ENCODE peak calls at places on chromosomes 1 and 21, in seven cellular contexts. F is psoas muscle, P is NCI-H1105, V is caudate nucleus, Q is HuH-7, L is GM03348, K is NCI-H1436. J is an unnamed sample.

GRCh38 chr1:91765880-91766443 is 120.0 kb downstream of the TGFBR3 start:
- DNase-seq in F (no peak), P (no peak), V (no peak), Q (no peak), L (no peak), K (no peak), J (no peak)

GRCh38 chr1:6247651-6248050 is 3.7 kb downstream of the HES3 start:
- DNase-seq in F (peak), P (no peak), V (no peak), Q (no peak), L (no peak), K (no peak), J (no peak)

GRCh38 chr1:214296860-214297699 is 16.1 kb downstream of the SMYD2 start:
- DNase-seq in F (no peak), P (no peak), V (no peak), Q (no peak), L (peak), K (no peak), J (no peak)

GRCh38 chr1:173355281-173356031 is 121.7 kb upstream of the PRDX6 start:
- DNase-seq in F (no peak), P (no peak), V (no peak), Q (no peak), L (no peak), K (no peak), J (no peak)

GRCh38 chr1:240455228-240455821 is 156.6 kb downstream of the GREM2 start:
- DNase-seq in F (no peak), P (no peak), V (no peak), Q (no peak), L (peak), K (peak), J (no peak)

GRCh38 chr21:34595457-34595856 is 19.5 kb downstream of the RCAN1 start:
- DNase-seq in F (no peak), P (no peak), V (no peak), Q (peak), L (no peak), K (no peak), J (no peak)

GRCh38 chr1:183212870-183213269 is 26.8 kb downstream of the LAMC2 start:
- DNase-seq in F (no peak), P (no peak), V (no peak), Q (no peak), L (no peak), K (no peak), J (no peak)

GRCh38 chr21:43806017-43806710 is 16.8 kb downstream of the RRP1 start:
- DNase-seq in F (no peak), P (no peak), V (no peak), Q (no peak), L (no peak), K (no peak), J (no peak)

GRCh38 chr1:80755944-80756343 is 1044.8 kb upstream of the ADGRL2 start:
- DNase-seq in F (no peak), P (no peak), V (no peak), Q (no peak), L (no peak), K (no peak), J (no peak)

GRCh38 chr1:201190624-201191051 is at the start of gene IGFN1:
- DNase-seq in F (no peak), P (no peak), V (no peak), Q (no peak), L (no peak), K (no peak), J (no peak)

GRCh38 chr1:228345201-228345930 is 61.3 kb downstream of the TRIM11 start:
- DNase-seq in F (peak), P (no peak), V (no peak), Q (no peak), L (no peak), K (no peak), J (no peak)

GRCh38 chr1:228445867-228446584 is 29.4 kb upstream of the TRIM17 start:
- DNase-seq in F (no peak), P (no peak), V (peak), Q (peak), L (peak), K (no peak), J (peak)

GRCh38 chr21:18522181-18522771 is 118.7 kb upstream of the TMPRSS15 start:
- DNase-seq in F (no peak), P (peak), V (no peak), Q (no peak), L (no peak), K (peak), J (no peak)

GRCh38 chr1:143720087-143721023 is 251.4 kb downstream of the FAM72C start:
- DNase-seq in F (no peak), P (no peak), V (no peak), Q (no peak), L (no peak), K (no peak), J (no peak)

GRCh38 chr1:196361112-196361714 is 247.0 kb downstream of the KCNT2 start:
- DNase-seq in F (no peak), P (no peak), V (no peak), Q (no peak), L (no peak), K (no peak), J (no peak)

GRCh38 chr1:200877839-200878551 is 5.2 kb downstream of the GPR25 start:
- DNase-seq in F (no peak), P (no peak), V (no peak), Q (no peak), L (no peak), K (no peak), J (no peak)

GRCh38 chr1:35558374-35559316 is 1.0 kb downstream of the NCDN start:
- DNase-seq in F (peak), P (no peak), V (no peak), Q (no peak), L (peak), K (no peak), J (no peak)

GRCh38 chr1:59556802-59557548 is 257.8 kb upstream of the HOOK1 start:
- DNase-seq in F (no peak), P (no peak), V (no peak), Q (peak), L (no peak), K (no peak), J (no peak)